ENCODE peak calls at places on chromosomes 3 and 15, in seven cellular contexts. B is spleen, C is fibroblast of the aortic adventitia, A is endodermal cell, U is WERI-Rb-1, J is OCI-LY7, M is GM23338. F is an unnamed sample.

GRCh38 chr3:65677486-65677885 is 361.2 kb downstream of the MAGI1 start:
- DNase-seq in B (no peak), C (no peak), A (no peak), U (no peak), J (no peak), M (no peak), F (no peak)

GRCh38 chr15:60528530-60528929 is 49.6 kb upstream of the ICE2 start:
- DNase-seq in B (no peak), C (peak), A (no peak), U (no peak), J (no peak), M (no peak), F (no peak)

GRCh38 chr3:120092444-120092843 is 1.8 kb downstream of the GSK3B start:
- DNase-seq in B (no peak), C (no peak), A (no peak), U (no peak), J (no peak), M (no peak), F (no peak)

GRCh38 chr3:17038141-17038540 is 153.4 kb downstream of the PLCL2 start:
- DNase-seq in B (no peak), C (no peak), A (no peak), U (no peak), J (no peak), M (no peak), F (no peak)

GRCh38 chr3:76986876-76987513 is 52.9 kb upstream of the ROBO2 start:
- DNase-seq in B (no peak), C (no peak), A (no peak), U (no peak), J (no peak), M (no peak), F (no peak)

GRCh38 chr15:31528846-31529245 is 202.2 kb downstream of the KLF13 start:
- DNase-seq in B (no peak), C (no peak), A (no peak), U (no peak), J (no peak), M (no peak), F (no peak)

GRCh38 chr3:11770105-11770476 is 76.6 kb downstream of the TAMM41 start:
- DNase-seq in B (no peak), C (peak), A (no peak), U (no peak), J (no peak), M (peak), F (no peak)

GRCh38 chr3:168139947-168140346 is 44.2 kb upstream of the GOLIM4 start:
- DNase-seq in B (no peak), C (no peak), A (no peak), U (no peak), J (no peak), M (no peak), F (no peak)

GRCh38 chr3:193851941-193852674 is 259.1 kb downstream of the OPA1 start:
- DNase-seq in B (no peak), C (peak), A (peak), U (no peak), J (no peak), M (peak), F (no peak)
- H3K4me3 ChIP-seq in B (no peak), C (no peak), A (peak), U (no peak), J (no peak), M (peak), F (no peak)

DNA sequence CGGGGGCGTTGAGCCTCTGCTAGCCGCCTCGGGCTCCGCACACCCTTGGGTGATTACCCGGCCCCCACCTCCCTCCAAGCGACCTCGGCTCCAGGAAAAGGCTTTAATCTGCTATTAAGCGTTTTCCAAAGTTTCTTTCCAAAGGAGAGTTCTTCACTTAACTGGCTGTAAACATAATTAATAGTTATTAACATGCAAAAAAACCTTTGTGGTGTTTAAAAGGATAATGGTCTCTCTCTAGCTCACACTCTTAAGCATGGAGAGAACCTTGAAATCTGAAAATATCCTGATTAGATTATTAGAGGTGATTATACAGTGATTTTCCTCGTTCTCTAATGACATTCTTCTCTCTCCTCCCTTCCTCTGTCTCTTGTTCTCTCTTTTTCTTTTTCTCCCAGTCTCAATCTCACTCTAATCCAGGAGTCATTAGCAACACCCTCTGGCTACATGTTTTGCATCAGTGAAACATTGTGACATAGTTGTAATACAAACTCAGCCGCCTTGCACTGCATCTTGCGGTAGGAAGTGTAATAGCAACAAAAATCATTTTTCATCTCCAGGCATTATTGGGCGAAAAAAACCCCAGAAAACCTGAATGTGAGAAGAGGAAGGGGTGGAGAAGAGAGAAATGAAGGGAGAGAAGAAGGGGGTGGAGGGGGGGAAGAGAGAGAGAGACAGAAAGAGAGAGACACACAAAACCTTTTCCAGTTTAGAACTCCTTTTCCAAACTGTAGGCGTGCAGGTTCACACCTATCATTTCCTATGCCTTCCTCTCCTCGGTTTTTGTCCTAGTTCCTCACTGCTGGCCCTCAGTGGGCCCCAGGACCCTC is 24.4 kb downstream of the NR2F2 start:
- DNase-seq in B (no peak), C (peak), A (no peak), U (no peak), J (no peak), M (no peak), F (no peak)
- TF ChIP-seq CTCF in B (no peak), C (peak), A (no peak), U (no peak), J (no peak), M (peak), F (no peak)

GRCh38 chr3:15858547-15859506 is 61.0 kb upstream of the ANKRD28 start:
- DNase-seq in B (peak), C (peak), A (peak), U (peak), J (peak), M (peak), F (peak)

GRCh38 chr3:15859507-15860013 is 61.8 kb upstream of the ANKRD28 start:
- DNase-seq in B (peak), C (peak), A (peak), U (peak), J (peak), M (peak), F (peak)

GRCh38 chr3:15860014-15860934 is 62.5 kb upstream of the ANKRD28 start:
- DNase-seq in B (peak), C (peak), A (peak), U (peak), J (peak), M (peak), F (peak)

GRCh38 chr3:15861163-15861562 is 63.4 kb upstream of the ANKRD28 start:
- DNase-seq in B (no peak), C (peak), A (no peak), U (no peak), J (no peak), M (no peak), F (no peak)
- H3K4me3 ChIP-seq in B (no peak), C (no peak), A (peak), U (peak), J (peak), M (peak), F (no peak)

DNA sequence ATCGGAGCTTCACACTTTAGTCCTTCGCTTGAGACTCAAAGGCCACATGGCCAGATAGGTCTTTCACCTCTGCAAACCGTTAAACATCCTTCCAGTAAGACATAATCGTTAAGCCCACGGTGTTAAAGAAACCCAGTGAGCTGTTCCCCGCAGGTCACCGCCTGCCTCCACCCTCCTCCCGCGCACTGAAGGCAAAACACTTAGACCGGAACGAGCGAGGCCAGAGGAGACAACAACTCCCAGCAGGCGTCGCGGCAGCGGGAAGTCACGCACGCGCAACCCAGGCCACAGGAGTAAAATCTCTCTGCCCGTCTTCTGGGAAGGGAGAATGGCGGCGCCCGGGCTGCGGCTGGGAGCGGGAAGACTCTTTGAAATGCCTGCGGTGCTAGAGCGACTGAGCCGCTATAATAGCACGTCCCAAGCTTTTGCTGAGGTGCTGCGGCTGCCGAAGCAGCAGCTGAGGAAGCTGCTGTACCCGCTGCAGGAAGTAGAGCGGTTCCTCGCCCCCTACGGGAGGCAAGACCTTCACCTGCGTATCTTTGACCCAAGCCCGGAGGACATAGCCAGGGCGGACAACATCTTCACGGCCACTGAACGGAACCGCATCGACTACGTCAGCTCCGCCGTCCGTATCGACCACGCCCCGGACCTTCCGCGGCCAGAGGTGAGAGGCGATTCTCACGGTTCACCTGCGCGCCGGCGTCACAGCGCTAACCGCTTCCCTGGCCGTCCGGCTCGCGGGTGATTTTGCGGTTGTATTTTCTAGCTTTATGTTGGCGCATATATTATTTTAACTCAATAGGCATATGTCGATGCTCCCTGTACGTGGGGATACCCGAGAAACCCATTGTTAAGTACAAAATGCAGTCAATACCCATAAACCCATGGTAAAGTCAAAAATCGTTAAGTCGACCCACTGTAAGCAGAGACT is at the start of gene GTPBP8:
- DNase-seq in B (peak), C (peak), A (peak), U (peak), J (peak), M (peak), F (peak)
- TF ChIP-seq CTCF in B (peak), C (peak), A (no peak), U (no peak), J (no peak), M (no peak), F (no peak)

F was measured in lower leg skin.